ENCODE peak calls at places on chromosomes 13 and 19, in nine cellular contexts. X, W, J, S, O, U, R, D and I are unnamed samples.

GRCh38 chr13:43444085-43444484 is 342.7 kb downstream of the ENOX1 start:
- DNase-seq in X (no peak), W (no peak), J (no peak), S (no peak), O (no peak), U (no peak), R (no peak), D (no peak), I (no peak)

GRCh38 chr19:47427241-47428176 is 8.2 kb upstream of the MEIS3 start:
- DNase-seq in X (no peak), W (peak; percentile 68), J (peak; percentile 33), S (peak; percentile 24), O (peak; percentile 62), U (peak; percentile 60), R (peak; percentile 47), D (peak; percentile 36), I (peak; percentile 52)

GRCh38 chr13:41864658-41865057 is 96.3 kb downstream of the VWA8 start:
- DNase-seq in X (peak; percentile 98), W (peak; percentile 74), J (no peak), S (no peak), O (no peak), U (peak; percentile 69), R (no peak), D (peak; percentile 24), I (no peak)

GRCh38 chr13:40330950-40331349 is 335.5 kb downstream of the FOXO1 start:
- DNase-seq in X (no peak), W (no peak), J (no peak), S (no peak), O (no peak), U (no peak), R (no peak), D (no peak), I (no peak)

GRCh38 chr19:50553134-50553703 is 15.0 kb downstream of the LRRC4B start:
- DNase-seq in X (no peak), W (no peak), J (no peak), S (no peak), O (no peak), U (no peak), R (no peak), D (no peak), I (no peak)

GRCh38 chr13:33274264-33274663 is 11.3 kb downstream of the STARD13 start:
- DNase-seq in X (no peak), W (no peak), J (no peak), S (no peak), O (no peak), U (peak; percentile 51), R (no peak), D (no peak), I (peak; percentile 23)

GRCh38 chr13:25169951-25170553 is 2.0 kb downstream of the AMER2 start:
- DNase-seq in X (no peak), W (no peak), J (no peak), S (no peak), O (no peak), U (no peak), R (no peak), D (no peak), I (no peak)

GRCh38 chr13:21670006-21670882 is 629 bp upstream of the FGF9 start:
- DNase-seq in X (no peak), W (peak; percentile 46), J (peak; percentile 73), S (peak; percentile 23), O (peak; percentile 56), U (peak; percentile 58), R (no peak), D (peak; percentile 61), I (peak; percentile 73)

GRCh38 chr19:34345934-34346333 is 19.1 kb upstream of the GPI start:
- DNase-seq in X (no peak), W (peak; percentile 74), J (peak; percentile 67), S (peak; percentile 67), O (peak; percentile 11), U (peak; percentile 76), R (peak; percentile 42), D (peak; percentile 63), I (peak; percentile 66)

GRCh38 chr13:91216928-91217700 is 130.4 kb upstream of the MIR17HG start:
- DNase-seq in X (no peak), W (no peak), J (no peak), S (no peak), O (no peak), U (no peak), R (no peak), D (peak; percentile 1), I (no peak)

GRCh38 chr13:45779901-45780300 is 71.7 kb downstream of the SIAH3 start:
- DNase-seq in X (no peak), W (no peak), J (no peak), S (no peak), O (no peak), U (no peak), R (no peak), D (no peak), I (no peak)

GRCh38 chr19:39052243-39052746 is 19.9 kb upstream of the FBXO27 start:
- DNase-seq in X (no peak), W (peak; percentile 69), J (peak; percentile 52), S (peak; percentile 79), O (no peak), U (peak; percentile 66), R (no peak), D (peak; percentile 60), I (peak; percentile 28)

GRCh38 chr19:1090731-1091543 is 4.2 kb downstream of the POLR2E start:
- DNase-seq in X (no peak), W (no peak), J (no peak), S (no peak), O (no peak), U (no peak), R (no peak), D (no peak), I (no peak)

GRCh38 chr13:110519506-110519905 is 42.0 kb downstream of the RAB20 start:
- DNase-seq in X (no peak), W (no peak), J (no peak), S (no peak), O (no peak), U (no peak), R (no peak), D (no peak), I (no peak)

GRCh38 chr13:19818223-19818842 is 35.6 kb upstream of the PSPC1 start:
- DNase-seq in X (no peak), W (peak; percentile 47), J (peak; percentile 18), S (no peak), O (no peak), U (no peak), R (no peak), D (no peak), I (no peak)

GRCh38 chr19:43809762-43810696 is 7.8 kb upstream of the LYPD5 start:
- DNase-seq in X (peak; percentile 40), W (peak; percentile 72), J (peak; percentile 67), S (no peak), O (peak; percentile 53), U (peak; percentile 83), R (peak; percentile 43), D (peak; percentile 80), I (peak; percentile 52)

GRCh38 chr13:109869312-109870237 is 83.2 kb upstream of the IRS2 start:
- DNase-seq in X (no peak), W (peak; percentile 84), J (peak; percentile 50), S (peak; percentile 75), O (peak; percentile 98), U (peak; percentile 75), R (peak; percentile 59), D (peak; percentile 63), I (peak; percentile 96)

GRCh38 chr19:47619763-47620162 is 10.8 kb downstream of the BICRA start:
- DNase-seq in X (no peak), W (no peak), J (peak; percentile 54), S (no peak), O (no peak), U (peak; percentile 32), R (no peak), D (no peak), I (no peak)